ENCODE peak calls at places on chromosomes 13 and 19, in five cellular contexts. One of them, this sample, is unnamed.

GRCh38 chr13:23518231-23518630 is 52.0 kb upstream of the TNFRSF19 start:
- DNase-seq in mammary epithelial cell: no peak
- DNase-seq in BJ: no peak
- DNase-seq in adrenal gland: no peak
- DNase-seq in heart left ventricle: no peak
- DNase-seq in this sample: no peak

GRCh38 chr13:53338760-53339159 is 310.1 kb downstream of the OLFM4 start:
- DNase-seq in mammary epithelial cell: no peak
- DNase-seq in BJ: no peak
- DNase-seq in adrenal gland: no peak
- DNase-seq in heart left ventricle: no peak
- DNase-seq in this sample: no peak

GRCh38 chr19:4742717-4743646 is 19.3 kb upstream of the DPP9 start:
- DNase-seq in mammary epithelial cell: no peak
- DNase-seq in BJ: no peak
- DNase-seq in adrenal gland: peak; percentile 82
- DNase-seq in heart left ventricle: no peak
- DNase-seq in this sample: no peak

GRCh38 chr13:46607768-46608553 is 55.0 kb downstream of the LRCH1 start:
- DNase-seq in mammary epithelial cell: no peak
- DNase-seq in BJ: no peak
- DNase-seq in adrenal gland: no peak
- DNase-seq in heart left ventricle: no peak
- DNase-seq in this sample: no peak

GRCh38 chr19:1648926-1649541 is 3.4 kb downstream of the TCF3 start:
- DNase-seq in mammary epithelial cell: no peak
- DNase-seq in BJ: no peak
- DNase-seq in adrenal gland: no peak
- DNase-seq in heart left ventricle: no peak
- DNase-seq in this sample: peak; percentile 57

GRCh38 chr13:48727252-48728011 is 73.7 kb downstream of the CYSLTR2 start:
- DNase-seq in mammary epithelial cell: no peak
- DNase-seq in BJ: no peak
- DNase-seq in adrenal gland: no peak
- DNase-seq in heart left ventricle: peak; percentile 70
- DNase-seq in this sample: no peak

GRCh38 chr19:34507414-34508067 is 26.0 kb downstream of the WTIP start:
- DNase-seq in mammary epithelial cell: no peak
- DNase-seq in BJ: no peak
- DNase-seq in adrenal gland: no peak
- DNase-seq in heart left ventricle: no peak
- DNase-seq in this sample: no peak

GRCh38 chr13:113655358-113656014 is 2.5 kb downstream of the ATP4B start:
- DNase-seq in mammary epithelial cell: no peak
- DNase-seq in BJ: no peak
- DNase-seq in adrenal gland: no peak
- DNase-seq in heart left ventricle: no peak
- DNase-seq in this sample: no peak

GRCh38 chr13:26693749-26694463 is 66.7 kb downstream of the GPR12 start:
- DNase-seq in mammary epithelial cell: peak; percentile 9
- DNase-seq in BJ: no peak
- DNase-seq in adrenal gland: no peak
- DNase-seq in heart left ventricle: no peak
- DNase-seq in this sample: no peak

GRCh38 chr19:30444253-30444671 is 72.1 kb downstream of the ZNF536 start:
- DNase-seq in mammary epithelial cell: no peak
- DNase-seq in BJ: no peak
- DNase-seq in adrenal gland: no peak
- DNase-seq in heart left ventricle: no peak
- DNase-seq in this sample: no peak

GRCh38 chr13:98476538-98476966 is 100.4 kb downstream of the STK24 start:
- DNase-seq in mammary epithelial cell: peak; percentile 90
- DNase-seq in BJ: peak; percentile 71
- DNase-seq in adrenal gland: peak; percentile 50
- DNase-seq in heart left ventricle: peak; percentile 43
- DNase-seq in this sample: peak; percentile 60

GRCh38 chr13:24654741-24655140 is 25.5 kb upstream of the ATP12A start:
- DNase-seq in mammary epithelial cell: no peak
- DNase-seq in BJ: no peak
- DNase-seq in adrenal gland: no peak
- DNase-seq in heart left ventricle: no peak
- DNase-seq in this sample: no peak

GRCh38 chr13:110432522-110432921 is 125.4 kb downstream of the COL4A2 start:
- DNase-seq in mammary epithelial cell: no peak
- DNase-seq in BJ: no peak
- DNase-seq in adrenal gland: no peak
- DNase-seq in heart left ventricle: no peak
- DNase-seq in this sample: no peak

GRCh38 chr19:50568321-50569022 is at the start of gene LRRC4B:
- DNase-seq in mammary epithelial cell: no peak
- DNase-seq in BJ: no peak
- DNase-seq in adrenal gland: no peak
- DNase-seq in heart left ventricle: no peak
- DNase-seq in this sample: no peak

GRCh38 chr19:3433313-3433712 is 47.0 kb downstream of the SMIM24 start:
- DNase-seq in mammary epithelial cell: no peak
- DNase-seq in BJ: no peak
- DNase-seq in adrenal gland: no peak
- DNase-seq in heart left ventricle: no peak
- DNase-seq in this sample: no peak

GRCh38 chr13:111131048-111131447 is 15.9 kb downstream of the ARHGEF7 start:
- DNase-seq in mammary epithelial cell: no peak
- DNase-seq in BJ: no peak
- DNase-seq in adrenal gland: no peak
- DNase-seq in heart left ventricle: no peak
- DNase-seq in this sample: no peak

GRCh38 chr13:89856512-89856911 is 1491.0 kb upstream of the MIR17HG start:
- DNase-seq in mammary epithelial cell: no peak
- DNase-seq in BJ: no peak
- DNase-seq in adrenal gland: no peak
- DNase-seq in heart left ventricle: no peak
- DNase-seq in this sample: no peak

GRCh38 chr13:101977475-101977874 is 424.4 kb downstream of the FGF14 start:
- DNase-seq in mammary epithelial cell: no peak
- DNase-seq in BJ: no peak
- DNase-seq in adrenal gland: no peak
- DNase-seq in heart left ventricle: no peak
- DNase-seq in this sample: no peak

GRCh38 chr19:15123900-15124299 is 16.7 kb downstream of the SYDE1 start:
- DNase-seq in mammary epithelial cell: no peak
- DNase-seq in BJ: no peak
- DNase-seq in adrenal gland: peak; percentile 85
- DNase-seq in heart left ventricle: peak; percentile 86
- DNase-seq in this sample: no peak

GRCh38 chr13:110354715-110355473 is 47.8 kb downstream of the COL4A2 start:
- DNase-seq in mammary epithelial cell: no peak
- DNase-seq in BJ: no peak
- DNase-seq in adrenal gland: no peak
- DNase-seq in heart left ventricle: no peak
- DNase-seq in this sample: no peak

GRCh38 chr13:78137404-78138142 is 218.9 kb upstream of the EDNRB start:
- DNase-seq in mammary epithelial cell: peak; percentile 48
- DNase-seq in BJ: no peak
- DNase-seq in adrenal gland: peak; percentile 23
- DNase-seq in heart left ventricle: no peak
- DNase-seq in this sample: peak; percentile 18

GRCh38 chr19:1755467-1756155 is 2.3 kb downstream of the ONECUT3 start:
- DNase-seq in mammary epithelial cell: no peak
- DNase-seq in BJ: no peak
- DNase-seq in adrenal gland: no peak
- DNase-seq in heart left ventricle: no peak
- DNase-seq in this sample: no peak

GRCh38 chr13:46622013-46622917 is 69.3 kb downstream of the LRCH1 start:
- DNase-seq in mammary epithelial cell: no peak
- DNase-seq in BJ: no peak
- DNase-seq in adrenal gland: no peak
- DNase-seq in heart left ventricle: no peak
- DNase-seq in this sample: no peak

GRCh38 chr19:49761625-49762311 is 1.3 kb downstream of the TSKS start:
- DNase-seq in mammary epithelial cell: no peak
- DNase-seq in BJ: no peak
- DNase-seq in adrenal gland: no peak
- DNase-seq in heart left ventricle: peak; percentile 56
- DNase-seq in this sample: no peak

GRCh38 chr13:72990883-72991282 is 67.9 kb upstream of the KLF5 start:
- DNase-seq in mammary epithelial cell: no peak
- DNase-seq in BJ: no peak
- DNase-seq in adrenal gland: no peak
- DNase-seq in heart left ventricle: no peak
- DNase-seq in this sample: no peak

GRCh38 chr13:107447591-107447990 is 767.7 kb downstream of the LIG4 start:
- DNase-seq in mammary epithelial cell: no peak
- DNase-seq in BJ: no peak
- DNase-seq in adrenal gland: no peak
- DNase-seq in heart left ventricle: no peak
- DNase-seq in this sample: no peak

GRCh38 chr13:66359393-66359792 is 870.7 kb downstream of the PCDH9 start:
- DNase-seq in mammary epithelial cell: no peak
- DNase-seq in BJ: no peak
- DNase-seq in adrenal gland: no peak
- DNase-seq in heart left ventricle: no peak
- DNase-seq in this sample: no peak

DNA sequence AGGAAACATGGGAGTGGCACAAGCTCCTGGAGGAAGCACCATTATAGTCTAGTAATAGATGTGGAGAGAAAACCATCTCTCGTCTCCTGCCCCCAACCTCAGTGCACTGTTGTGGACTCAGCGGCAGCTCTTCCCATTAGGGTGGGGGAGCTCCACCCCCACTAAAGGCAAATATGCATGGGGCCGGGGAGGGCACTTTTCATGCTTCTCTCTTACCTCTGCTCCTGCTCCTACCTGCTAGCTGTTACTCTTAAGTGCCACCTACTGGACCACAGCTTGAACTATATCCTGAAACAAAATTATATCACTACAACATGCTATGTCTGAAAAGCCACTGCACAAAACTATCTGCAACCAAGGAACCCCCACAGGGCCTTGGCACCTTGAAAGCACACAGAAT is 112.6 kb upstream of the DACH1 start:
- DNase-seq in mammary epithelial cell: peak; percentile 12
- DNase-seq in BJ: no peak
- DNase-seq in adrenal gland: no peak
- DNase-seq in heart left ventricle: no peak
- DNase-seq in this sample: no peak
- TF ChIP-seq CTCF in mammary epithelial cell: peak; percentile 40
- TF ChIP-seq CTCF in BJ: no peak
- TF ChIP-seq CTCF in adrenal gland: no peak
- TF ChIP-seq CTCF in heart left ventricle: no peak
- TF ChIP-seq CTCF in this sample: no peak

GRCh38 chr19:11597202-11598102 is at the start of gene ZNF627:
- DNase-seq in mammary epithelial cell: peak; percentile 97
- DNase-seq in BJ: peak; percentile 87
- DNase-seq in adrenal gland: peak; percentile 100
- DNase-seq in heart left ventricle: peak; percentile 99
- DNase-seq in this sample: peak; percentile 91
- TF ChIP-seq CTCF in mammary epithelial cell: no peak
- TF ChIP-seq CTCF in BJ: peak; percentile 27
- TF ChIP-seq CTCF in adrenal gland: peak; percentile 48
- TF ChIP-seq CTCF in heart left ventricle: peak; percentile 30
- TF ChIP-seq CTCF in this sample: no peak

DNA sequence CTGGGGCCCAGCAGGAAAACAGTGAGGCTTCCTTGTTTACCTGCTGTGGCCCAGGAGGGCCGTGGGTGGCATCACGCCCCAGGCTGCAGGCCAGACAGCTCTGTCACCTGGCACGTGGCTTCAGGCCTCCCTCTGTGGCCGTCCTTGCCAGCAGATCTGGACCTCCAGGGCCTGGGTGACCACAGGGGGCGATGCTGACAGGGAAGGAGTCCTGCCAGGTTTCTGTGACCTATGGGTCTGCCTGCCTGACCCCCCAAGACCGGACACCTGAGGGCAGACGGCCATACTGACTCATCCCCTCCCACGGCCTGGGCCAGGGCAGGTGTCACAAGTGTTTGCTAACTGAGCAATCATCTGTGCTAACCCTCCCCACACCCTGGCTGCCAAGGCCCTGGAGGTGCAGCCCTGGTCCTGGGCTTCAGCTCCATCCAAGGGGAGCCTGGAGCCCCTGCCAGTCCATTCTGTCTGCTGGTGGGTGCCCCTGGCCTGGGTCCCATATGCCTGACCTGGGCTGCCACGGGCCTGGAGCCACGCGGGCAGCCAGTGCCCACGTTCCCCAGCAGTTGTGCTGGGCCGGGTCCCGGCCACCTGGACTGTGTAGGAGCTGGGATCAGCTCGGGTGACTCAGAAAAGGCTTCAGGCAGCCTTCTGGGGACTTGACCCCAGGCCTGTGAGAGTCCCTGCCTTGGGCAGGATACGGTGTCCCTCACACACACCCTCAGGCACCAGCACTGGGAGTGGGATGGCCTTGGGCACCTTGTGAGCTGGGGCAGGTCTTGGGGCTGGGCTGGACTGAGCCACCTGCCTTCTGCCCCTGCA is 3.7 kb downstream of the CDC34 start:
- DNase-seq in mammary epithelial cell: peak; percentile 48
- DNase-seq in BJ: no peak
- DNase-seq in adrenal gland: no peak
- DNase-seq in heart left ventricle: no peak
- DNase-seq in this sample: no peak
- TF ChIP-seq CTCF in mammary epithelial cell: peak; percentile 2
- TF ChIP-seq CTCF in BJ: peak; percentile 12
- TF ChIP-seq CTCF in adrenal gland: no peak
- TF ChIP-seq CTCF in heart left ventricle: no peak
- TF ChIP-seq CTCF in this sample: no peak

DNA sequence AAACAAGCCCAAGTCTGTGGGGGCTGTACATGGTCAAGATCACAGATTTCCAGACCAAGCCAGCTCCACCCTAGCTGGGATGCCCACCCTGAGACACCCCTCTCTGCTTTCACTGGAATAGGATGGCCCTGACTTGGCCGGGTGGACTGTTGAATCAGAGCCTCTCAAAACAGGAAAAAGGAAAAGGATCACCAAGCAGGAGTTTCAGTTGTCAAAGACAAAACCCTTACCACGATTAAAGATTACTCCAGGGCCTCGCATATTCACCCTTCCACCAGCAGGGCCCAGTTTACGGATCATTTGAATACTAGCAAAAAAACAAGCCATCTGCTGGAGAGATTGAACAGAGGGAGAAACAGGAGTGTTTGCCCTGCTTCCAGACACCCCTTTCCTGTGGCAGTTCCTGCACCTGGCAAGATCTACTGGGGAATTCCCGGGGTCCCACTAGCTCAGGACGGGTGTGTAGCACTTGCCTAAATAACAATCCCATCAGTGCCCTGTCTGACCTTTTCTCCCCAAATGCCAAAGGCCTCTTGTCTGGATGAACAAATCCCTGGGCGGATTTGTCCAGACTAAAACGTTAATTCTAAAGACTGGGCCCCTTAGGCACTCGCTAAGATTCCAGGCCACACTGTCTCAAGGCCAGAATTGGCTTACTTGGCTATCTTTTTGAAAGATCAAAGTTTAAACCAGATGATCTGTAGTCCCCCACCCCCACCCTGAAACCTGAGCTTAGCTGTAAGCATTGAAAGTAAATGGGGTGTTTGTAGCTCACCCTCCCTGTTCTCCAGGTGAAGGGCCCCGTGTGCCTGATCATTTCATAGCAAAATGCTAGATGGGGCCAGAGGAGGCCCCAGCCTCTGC is 38.4 kb downstream of the ACTN4 start:
- DNase-seq in mammary epithelial cell: peak; percentile 70
- DNase-seq in BJ: no peak
- DNase-seq in adrenal gland: no peak
- DNase-seq in heart left ventricle: no peak
- DNase-seq in this sample: no peak
- TF ChIP-seq CTCF in mammary epithelial cell: peak; percentile 56
- TF ChIP-seq CTCF in BJ: peak; percentile 46
- TF ChIP-seq CTCF in adrenal gland: peak; percentile 65
- TF ChIP-seq CTCF in heart left ventricle: peak; percentile 57
- TF ChIP-seq CTCF in this sample: no peak

GRCh38 chr13:28531956-28532225 is 37.0 kb upstream of the FLT1 start:
- DNase-seq in mammary epithelial cell: no peak
- DNase-seq in BJ: no peak
- DNase-seq in adrenal gland: no peak
- DNase-seq in heart left ventricle: no peak
- DNase-seq in this sample: no peak
- TF ChIP-seq CTCF in mammary epithelial cell: no peak
- TF ChIP-seq CTCF in BJ: no peak
- TF ChIP-seq CTCF in adrenal gland: no peak
- TF ChIP-seq CTCF in heart left ventricle: no peak
- TF ChIP-seq CTCF in this sample: no peak

This sample was measured in activated B cell treated with CpG ODN at 0.5 μM for 24 hours.